ENCODE peak calls at places on chromosomes 7 and 10, in nine cellular contexts. R, B, V, W, K, L, S, G and Q are unnamed samples.

GRCh38 chr7:27030393-27031001 is 65.3 kb downstream of the HOXA1 start:
- DNase-seq in R (no peak), B (no peak), V (no peak), W (no peak), K (no peak), L (no peak), S (no peak), G (no peak), Q (peak; percentile 48)

GRCh38 chr7:27179503-27180430 is 5.3 kb downstream of the HOXA11 start:
- DNase-seq in R (peak; percentile 94), B (peak; percentile 74), V (peak; percentile 58), W (no peak), K (no peak), L (peak; percentile 94), S (no peak), G (peak; percentile 93), Q (peak; percentile 72)

GRCh38 chr7:124754576-124755264 is 10.9 kb downstream of the GPR37 start:
- DNase-seq in R (no peak), B (no peak), V (no peak), W (no peak), K (no peak), L (no peak), S (no peak), G (no peak), Q (no peak)

GRCh38 chr10:1578392-1579140 is 158.8 kb downstream of the ADARB2 start:
- DNase-seq in R (no peak), B (peak; percentile 10), V (no peak), W (no peak), K (no peak), L (no peak), S (no peak), G (no peak), Q (no peak)

GRCh38 chr10:5654218-5654755 is 12.1 kb downstream of the ASB13 start:
- DNase-seq in R (no peak), B (no peak), V (no peak), W (no peak), K (no peak), L (no peak), S (no peak), G (no peak), Q (no peak)

GRCh38 chr10:33273295-33274002 is 61.0 kb downstream of the NRP1 start:
- DNase-seq in R (peak; percentile 84), B (peak; percentile 86), V (no peak), W (peak; percentile 74), K (peak; percentile 69), L (peak; percentile 98), S (peak; percentile 59), G (peak; percentile 98), Q (peak; percentile 99)

GRCh38 chr7:158247758-158248487 is 339.7 kb downstream of the PTPRN2 start:
- DNase-seq in R (no peak), B (no peak), V (no peak), W (no peak), K (no peak), L (no peak), S (no peak), G (no peak), Q (no peak)

GRCh38 chr7:1357601-1358271 is 101.5 kb downstream of the MICALL2 start:
- DNase-seq in R (peak; percentile 17), B (no peak), V (peak; percentile 30), W (no peak), K (no peak), L (peak; percentile 48), S (no peak), G (no peak), Q (peak; percentile 24)

GRCh38 chr10:102677736-102678354 is 33.6 kb downstream of the TRIM8 start:
- DNase-seq in R (no peak), B (no peak), V (no peak), W (peak; percentile 12), K (no peak), L (no peak), S (no peak), G (no peak), Q (peak; percentile 32)

GRCh38 chr7:26681819-26682418 is 182.5 kb downstream of the SKAP2 start:
- DNase-seq in R (peak; percentile 55), B (no peak), V (no peak), W (no peak), K (no peak), L (peak; percentile 47), S (no peak), G (peak; percentile 30), Q (peak; percentile 57)

GRCh38 chr7:87797395-87797794 is 78.8 kb downstream of the SLC25A40 start:
- DNase-seq in R (no peak), B (no peak), V (no peak), W (no peak), K (no peak), L (no peak), S (no peak), G (no peak), Q (no peak)

GRCh38 chr7:36639826-36640225 is 84.5 kb downstream of the AOAH start:
- DNase-seq in R (no peak), B (no peak), V (no peak), W (no peak), K (no peak), L (no peak), S (no peak), G (no peak), Q (no peak)

GRCh38 chr7:45050198-45050597 is 38.6 kb downstream of the NACAD start:
- DNase-seq in R (no peak), B (no peak), V (no peak), W (no peak), K (no peak), L (no peak), S (no peak), G (no peak), Q (no peak)

GRCh38 chr10:121774404-121774803 is 153.4 kb downstream of the ATE1 start:
- DNase-seq in R (no peak), B (no peak), V (no peak), W (no peak), K (no peak), L (peak; percentile 49), S (no peak), G (peak; percentile 8), Q (peak; percentile 30)

GRCh38 chr10:71127019-71127534 is 85.3 kb upstream of the UNC5B start:
- DNase-seq in R (no peak), B (no peak), V (no peak), W (no peak), K (no peak), L (no peak), S (no peak), G (no peak), Q (no peak)

GRCh38 chr7:112789453-112789823 is 755 bp downstream of the TMEM168 start:
- DNase-seq in R (no peak), B (no peak), V (no peak), W (no peak), K (no peak), L (no peak), S (no peak), G (no peak), Q (no peak)

GRCh38 chr10:75226656-75227055 is 9.1 kb downstream of the COMTD1 start:
- DNase-seq in R (no peak), B (no peak), V (no peak), W (no peak), K (no peak), L (no peak), S (no peak), G (no peak), Q (no peak)